ENCODE peak calls at places on chromosome 7, in six cellular contexts. One of them, this sample, is unnamed.
A peak's percentile ranks its signal among the peaks of the same experiment; 100 is the strongest.

GRCh38 chr7:47669178-47669878 is 87.4 kb upstream of the TNS3 start:
- DNase-seq in tibial artery: peak; percentile 97
- DNase-seq in IMR-90: peak; percentile 96
- DNase-seq in heart right ventricle: peak; percentile 69
- DNase-seq in GM12865: peak; percentile 92
- DNase-seq in cardiac muscle cell: no peak
- DNase-seq in this sample: peak; percentile 93

GRCh38 chr7:140229101-140229525 is 52.3 kb upstream of the KDM7A start:
- DNase-seq in tibial artery: no peak
- DNase-seq in cardiac muscle cell: no peak
- DNase-seq in heart right ventricle: no peak
- DNase-seq in IMR-90: no peak
- DNase-seq in GM12865: no peak
- DNase-seq in this sample: no peak

GRCh38 chr7:127290801-127291361 is 38.1 kb upstream of the GRM8 start:
- DNase-seq in tibial artery: no peak
- DNase-seq in cardiac muscle cell: no peak
- DNase-seq in IMR-90: peak; percentile 0
- DNase-seq in GM12865: no peak
- DNase-seq in heart right ventricle: no peak
- DNase-seq in this sample: no peak

GRCh38 chr7:2710901-2711551 is 23.0 kb downstream of the AMZ1 start:
- DNase-seq in IMR-90: peak; percentile 32
- DNase-seq in heart right ventricle: no peak
- DNase-seq in tibial artery: no peak
- DNase-seq in cardiac muscle cell: no peak
- DNase-seq in GM12865: peak; percentile 82
- DNase-seq in this sample: no peak

GRCh38 chr7:138525757-138526156 is 65.7 kb downstream of the TRIM24 start:
- DNase-seq in heart right ventricle: no peak
- DNase-seq in tibial artery: no peak
- DNase-seq in IMR-90: no peak
- DNase-seq in cardiac muscle cell: no peak
- DNase-seq in GM12865: no peak
- DNase-seq in this sample: no peak

GRCh38 chr7:112905950-112906349 is 115.8 kb upstream of the TMEM168 start:
- DNase-seq in cardiac muscle cell: no peak
- DNase-seq in tibial artery: no peak
- DNase-seq in GM12865: no peak
- DNase-seq in IMR-90: no peak
- DNase-seq in heart right ventricle: no peak
- DNase-seq in this sample: no peak

GRCh38 chr7:19772858-19773337 is 519 bp downstream of the TMEM196 start:
- DNase-seq in IMR-90: peak; percentile 5
- DNase-seq in cardiac muscle cell: peak; percentile 84
- DNase-seq in tibial artery: no peak
- DNase-seq in heart right ventricle: no peak
- DNase-seq in GM12865: no peak
- DNase-seq in this sample: peak; percentile 45

GRCh38 chr7:79730971-79731370 is 277.5 kb upstream of the MAGI2 start:
- DNase-seq in tibial artery: no peak
- DNase-seq in GM12865: no peak
- DNase-seq in heart right ventricle: no peak
- DNase-seq in cardiac muscle cell: no peak
- DNase-seq in IMR-90: no peak
- DNase-seq in this sample: no peak

GRCh38 chr7:93228302-93228701 is 2.0 kb upstream of the HEPACAM2 start:
- DNase-seq in tibial artery: no peak
- DNase-seq in cardiac muscle cell: peak; percentile 76
- DNase-seq in IMR-90: peak; percentile 70
- DNase-seq in heart right ventricle: peak; percentile 6
- DNase-seq in GM12865: peak; percentile 73
- DNase-seq in this sample: peak; percentile 63

GRCh38 chr7:27238979-27239779 is 3.4 kb upstream of the EVX1 start:
- DNase-seq in cardiac muscle cell: peak; percentile 34
- DNase-seq in tibial artery: peak; percentile 64
- DNase-seq in IMR-90: no peak
- DNase-seq in GM12865: no peak
- DNase-seq in heart right ventricle: no peak
- DNase-seq in this sample: no peak

GRCh38 chr7:155962191-155962967 is 150.1 kb upstream of the SHH start:
- DNase-seq in heart right ventricle: no peak
- DNase-seq in tibial artery: no peak
- DNase-seq in IMR-90: peak; percentile 77
- DNase-seq in GM12865: peak; percentile 64
- DNase-seq in cardiac muscle cell: no peak
- DNase-seq in this sample: peak; percentile 78

GRCh38 chr7:2812831-2813230 is 31.3 kb downstream of the GNA12 start:
- DNase-seq in cardiac muscle cell: no peak
- DNase-seq in GM12865: no peak
- DNase-seq in IMR-90: no peak
- DNase-seq in tibial artery: no peak
- DNase-seq in heart right ventricle: no peak
- DNase-seq in this sample: no peak

GRCh38 chr7:132643302-132643701 is 67.0 kb upstream of the PLXNA4 start:
- DNase-seq in heart right ventricle: no peak
- DNase-seq in IMR-90: no peak
- DNase-seq in GM12865: no peak
- DNase-seq in cardiac muscle cell: no peak
- DNase-seq in tibial artery: no peak
- DNase-seq in this sample: no peak

GRCh38 chr7:148264933-148265557 is 325.5 kb upstream of the C7orf33 start:
- DNase-seq in heart right ventricle: no peak
- DNase-seq in IMR-90: peak; percentile 13
- DNase-seq in GM12865: peak; percentile 53
- DNase-seq in cardiac muscle cell: peak; percentile 66
- DNase-seq in tibial artery: no peak
- DNase-seq in this sample: peak; percentile 53

GRCh38 chr7:50976064-50976463 is 193.4 kb upstream of the GRB10 start:
- DNase-seq in heart right ventricle: no peak
- DNase-seq in cardiac muscle cell: no peak
- DNase-seq in tibial artery: no peak
- DNase-seq in IMR-90: no peak
- DNase-seq in GM12865: no peak
- DNase-seq in this sample: no peak

GRCh38 chr7:50974240-50974639 is 191.5 kb upstream of the GRB10 start:
- DNase-seq in IMR-90: no peak
- DNase-seq in cardiac muscle cell: no peak
- DNase-seq in GM12865: no peak
- DNase-seq in heart right ventricle: no peak
- DNase-seq in tibial artery: no peak
- DNase-seq in this sample: no peak

GRCh38 chr7:50981743-50982142 is 199.0 kb upstream of the GRB10 start:
- DNase-seq in cardiac muscle cell: no peak
- DNase-seq in tibial artery: no peak
- DNase-seq in GM12865: no peak
- DNase-seq in heart right ventricle: no peak
- DNase-seq in IMR-90: no peak
- DNase-seq in this sample: no peak

GRCh38 chr7:50982626-50983025 is 199.9 kb upstream of the GRB10 start:
- DNase-seq in tibial artery: no peak
- DNase-seq in IMR-90: no peak
- DNase-seq in GM12865: no peak
- DNase-seq in heart right ventricle: no peak
- DNase-seq in cardiac muscle cell: no peak
- DNase-seq in this sample: no peak

GRCh38 chr7:50978633-50979215 is 196.0 kb upstream of the GRB10 start:
- DNase-seq in IMR-90: no peak
- DNase-seq in heart right ventricle: no peak
- DNase-seq in GM12865: no peak
- DNase-seq in cardiac muscle cell: no peak
- DNase-seq in tibial artery: no peak
- DNase-seq in this sample: peak; percentile 62
- TF ChIP-seq CTCF in IMR-90: no peak
- TF ChIP-seq CTCF in heart right ventricle: no peak
- TF ChIP-seq CTCF in GM12865: no peak
- TF ChIP-seq CTCF in cardiac muscle cell: peak; percentile 21
- TF ChIP-seq CTCF in tibial artery: no peak
- TF ChIP-seq CTCF in this sample: peak; percentile 30

DNA sequence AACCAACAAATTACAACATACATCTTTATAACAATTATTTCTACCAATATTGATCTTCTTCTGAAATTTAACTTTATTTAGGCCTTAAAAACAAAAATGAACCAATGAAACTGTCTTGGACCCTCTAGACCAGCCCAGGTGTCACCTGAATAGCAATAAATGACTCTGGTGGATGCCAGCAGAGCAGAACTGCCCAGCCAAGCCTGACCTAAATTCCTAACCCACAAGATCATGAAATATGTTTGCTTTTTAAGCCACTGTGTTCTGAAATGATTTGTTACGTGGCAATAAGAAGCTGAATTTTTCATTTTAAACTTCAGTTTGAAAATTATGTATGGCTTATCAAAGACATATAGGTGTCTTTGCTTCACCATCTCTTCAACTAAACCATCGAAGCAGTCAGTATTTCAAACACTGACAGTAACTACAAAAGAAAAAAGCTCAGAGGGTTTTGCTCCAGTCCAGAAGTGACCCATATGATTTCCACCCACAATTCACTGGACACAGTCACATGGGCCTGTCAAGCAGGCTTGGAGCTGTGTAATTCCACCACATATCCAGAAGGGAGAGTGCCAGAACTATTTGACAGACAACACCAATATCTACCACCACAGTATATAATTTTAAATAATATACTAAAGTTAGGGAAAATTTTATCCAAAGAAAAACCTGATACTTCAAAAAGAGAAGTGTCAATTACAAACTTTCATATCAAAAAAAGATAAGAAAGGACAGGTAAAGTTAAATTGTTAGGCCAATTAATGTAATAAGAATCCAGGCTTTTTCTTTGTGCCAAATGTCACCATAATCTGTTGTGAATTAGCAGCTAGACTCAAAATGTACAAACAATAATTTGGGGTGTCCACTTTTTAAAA is 94.5 kb downstream of the KMT2C start:
- DNase-seq in IMR-90: peak; percentile 72
- DNase-seq in heart right ventricle: peak; percentile 24
- DNase-seq in GM12865: peak; percentile 59
- DNase-seq in cardiac muscle cell: peak; percentile 46
- DNase-seq in tibial artery: no peak
- DNase-seq in this sample: peak; percentile 68
- H3K4me3 ChIP-seq in IMR-90: no peak overlapping the region
- H3K4me3 ChIP-seq in heart right ventricle: no peak overlapping the region
- H3K4me3 ChIP-seq in GM12865: no peak overlapping the region
- H3K4me3 ChIP-seq in cardiac muscle cell: no peak overlapping the region
- H3K4me3 ChIP-seq in tibial artery: no peak overlapping the region
- H3K4me3 ChIP-seq in this sample: no peak overlapping the region

DNA sequence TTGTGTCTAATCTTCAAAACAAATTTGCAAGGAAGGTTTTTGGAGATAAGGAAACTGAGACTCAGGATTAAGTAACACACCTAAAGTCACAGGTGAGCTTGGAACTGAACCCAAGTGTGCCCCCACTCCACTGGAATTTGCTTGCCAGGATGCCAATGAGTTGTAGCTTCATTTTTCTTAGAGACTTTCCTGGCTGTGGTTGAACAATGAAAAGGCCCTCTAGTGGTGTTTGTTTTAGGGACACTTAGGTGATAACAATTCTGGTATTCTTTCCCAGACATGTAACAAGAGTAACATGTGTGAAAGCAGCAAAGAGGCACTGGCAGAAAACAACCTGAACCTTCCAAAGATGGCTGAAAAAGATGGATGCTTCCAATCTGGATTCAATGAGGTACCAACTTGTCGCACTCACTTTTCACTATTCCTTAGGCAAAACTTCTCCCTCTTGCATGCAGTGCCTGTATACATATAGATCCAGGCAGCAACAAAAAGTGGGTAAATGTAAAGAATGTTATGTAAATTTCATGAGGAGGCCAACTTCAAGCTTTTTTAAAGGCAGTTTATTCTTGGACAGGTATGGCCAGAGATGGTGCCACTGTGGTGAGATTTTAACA is 1.5 kb downstream of the IL6 start:
- DNase-seq in cardiac muscle cell: peak; percentile 62
- DNase-seq in tibial artery: no peak
- DNase-seq in heart right ventricle: no peak
- DNase-seq in IMR-90: peak; percentile 71
- DNase-seq in GM12865: peak; percentile 37
- DNase-seq in this sample: peak; percentile 70
- TF ChIP-seq CTCF in cardiac muscle cell: peak; percentile 70
- TF ChIP-seq CTCF in tibial artery: peak; percentile 32
- TF ChIP-seq CTCF in heart right ventricle: peak; percentile 54
- TF ChIP-seq CTCF in IMR-90: peak; percentile 64
- TF ChIP-seq CTCF in GM12865: peak; percentile 41
- TF ChIP-seq CTCF in this sample: peak; percentile 60

GRCh38 chr7:75638607-75639070 is 100.1 kb downstream of the HIP1 start:
- DNase-seq in IMR-90: peak; percentile 26
- DNase-seq in cardiac muscle cell: peak; percentile 78
- DNase-seq in tibial artery: peak; percentile 82
- DNase-seq in GM12865: no peak
- DNase-seq in heart right ventricle: peak; percentile 52
- DNase-seq in this sample: no peak

GRCh38 chr7:75639893-75640600 is 98.7 kb downstream of the HIP1 start:
- DNase-seq in tibial artery: no peak
- DNase-seq in cardiac muscle cell: peak; percentile 43
- DNase-seq in IMR-90: no peak
- DNase-seq in GM12865: no peak
- DNase-seq in heart right ventricle: no peak
- DNase-seq in this sample: no peak

GRCh38 chr7:75639071-75639892 is 99.5 kb downstream of the HIP1 start:
- DNase-seq in heart right ventricle: peak; percentile 61
- DNase-seq in GM12865: peak; percentile 51
- DNase-seq in tibial artery: peak; percentile 76
- DNase-seq in IMR-90: peak; percentile 22
- DNase-seq in cardiac muscle cell: peak; percentile 68
- DNase-seq in this sample: peak; percentile 38

GRCh38 chr7:75642810-75643486 is 95.8 kb downstream of the HIP1 start:
- DNase-seq in IMR-90: peak; percentile 66
- DNase-seq in cardiac muscle cell: peak; percentile 29
- DNase-seq in GM12865: peak; percentile 90
- DNase-seq in heart right ventricle: no peak
- DNase-seq in tibial artery: no peak
- DNase-seq in this sample: peak; percentile 55

GRCh38 chr7:75637854-75638606 is 100.7 kb downstream of the HIP1 start:
- DNase-seq in IMR-90: no peak
- DNase-seq in tibial artery: no peak
- DNase-seq in GM12865: no peak
- DNase-seq in heart right ventricle: no peak
- DNase-seq in cardiac muscle cell: no peak
- DNase-seq in this sample: no peak
- H3K4me3 ChIP-seq in IMR-90: peak overlapping the region; percentile 45
- H3K4me3 ChIP-seq in tibial artery: peak overlapping the region; percentile 71
- H3K4me3 ChIP-seq in GM12865: peak overlapping the region; percentile 65
- H3K4me3 ChIP-seq in heart right ventricle: peak overlapping the region; percentile 83
- H3K4me3 ChIP-seq in cardiac muscle cell: peak overlapping the region; percentile 99
- H3K4me3 ChIP-seq in this sample: peak overlapping the region; percentile 54

This sample was measured in astrocyte of the spinal cord.